ENCODE peak calls at places on chromosomes 5 and 9, in eight cellular contexts. E is HS-27A; N is CD4-positive, alpha-beta memory T cell; X is OCI-LY7; B is foreskin fibroblast; V is skeletal muscle cell; I is pancreas; U is MV-4-11. S is an unnamed sample.

GRCh38 chr5:131538177-131538593 is 96.8 kb downstream of the RAPGEF6 start:
- DNase-seq in B (peak), I (no peak), N (no peak), U (peak), V (peak), X (no peak), E (no peak), S (no peak)

GRCh38 chr5:1171340-1171941 is 30.0 kb upstream of the SLC6A19 start:
- DNase-seq in V (no peak), I (no peak), E (no peak), N (no peak), B (peak), X (no peak), U (no peak), S (no peak)

GRCh38 chr5:106451998-106452397 is 1218.7 kb downstream of the EFNA5 start:
- DNase-seq in I (no peak), B (no peak), X (no peak), V (no peak), N (no peak), U (no peak), E (no peak), S (peak)

GRCh38 chr9:111975709-111976108 is 79.1 kb downstream of the UGCG start:
- DNase-seq in E (no peak), B (no peak), I (peak), U (peak), V (no peak), X (peak), N (no peak), S (peak)

GRCh38 chr5:166992874-166993722 is 1298.3 kb upstream of the WWC1 start:
- DNase-seq in X (no peak), V (no peak), I (no peak), N (no peak), U (no peak), B (no peak), E (no peak), S (no peak)

GRCh38 chr5:88785396-88786216 is 97.4 kb downstream of the MEF2C start:
- DNase-seq in X (no peak), I (no peak), V (peak), B (peak), U (peak), N (no peak), E (peak), S (no peak)

GRCh38 chr9:118659011-118659410 is 710.2 kb downstream of the BRINP1 start:
- DNase-seq in I (no peak), N (no peak), E (no peak), U (no peak), X (no peak), V (no peak), B (no peak), S (no peak)

GRCh38 chr9:114278881-114279570 is 43.9 kb upstream of the ORM1 start:
- DNase-seq in E (peak), N (no peak), V (no peak), U (no peak), B (peak), I (no peak), X (no peak), S (no peak)

GRCh38 chr9:82410306-82410705 is 421.7 kb downstream of the SPATA31D1 start:
- DNase-seq in X (no peak), B (peak), V (no peak), I (no peak), N (no peak), U (no peak), E (no peak), S (no peak)

GRCh38 chr9:37197158-37198033 is 77.0 kb downstream of the ZCCHC7 start:
- DNase-seq in N (no peak), V (no peak), I (no peak), B (no peak), E (no peak), U (peak), X (peak), S (no peak)

GRCh38 chr5:98768160-98769005 is 5.1 kb upstream of the RGMB start:
- DNase-seq in N (peak), U (no peak), E (no peak), I (peak), B (peak), X (peak), V (no peak), S (peak)

GRCh38 chr5:72355706-72356299 is 35.6 kb downstream of the PTCD2 start:
- DNase-seq in I (no peak), E (no peak), V (no peak), N (no peak), X (no peak), U (peak), B (peak), S (peak)

GRCh38 chr5:15452030-15452429 is 48.0 kb upstream of the FBXL7 start:
- DNase-seq in I (no peak), N (no peak), V (no peak), X (no peak), U (no peak), E (no peak), B (no peak), S (no peak)

GRCh38 chr5:163478126-163478981 is 17.9 kb downstream of the HMMR start:
- DNase-seq in N (no peak), B (no peak), X (no peak), E (no peak), V (no peak), U (no peak), I (no peak), S (no peak)

GRCh38 chr5:73617510-73618279 is 8.3 kb upstream of the ARHGEF28 start:
- DNase-seq in B (peak), E (no peak), N (no peak), V (no peak), U (no peak), X (no peak), I (no peak), S (no peak)

GRCh38 chr5:81335946-81336345 is 34.6 kb downstream of the ZCCHC9 start:
- DNase-seq in N (no peak), B (no peak), V (no peak), E (no peak), I (no peak), U (no peak), X (no peak), S (no peak)

GRCh38 chr5:133400831-133401351 is 211.4 kb downstream of the FSTL4 start:
- DNase-seq in E (no peak), I (no peak), N (no peak), X (no peak), U (no peak), B (no peak), V (no peak), S (no peak)

GRCh38 chr9:83081846-83082245 is 18.9 kb upstream of the RASEF start:
- DNase-seq in I (no peak), X (no peak), U (no peak), B (no peak), E (no peak), N (no peak), V (no peak), S (no peak)

S was measured in NCI-H146.